ENCODE peak calls at places on chromosomes 1 and 21, in nine cellular contexts. X is ovary; G is stimulated activated CD4-positive, alpha-beta T cell treated with anti-CD3 and anti-CD28 coated beads, TNF-alpha, amount 100 ng/mL, for 24 hours; J is SK-MEL-5; N is NCI-H345; Z is tibial artery; L is stromal cell of bone marrow; W is NCI-H1694 treated with DMSO at 0.1 percent for 48 hours; U is ureter. P is an unnamed sample.

GRCh38 chr1:12601690-12602632 is 16.0 kb downstream of the DHRS3 start:
- DNase-seq in U (no peak), G (no peak), J (no peak), X (no peak), N (no peak), Z (no peak), L (peak; percentile 82), W (no peak), P (peak; percentile 6)

GRCh38 chr1:232542633-232543032 is 87.3 kb downstream of the SIPA1L2 start:
- DNase-seq in L (no peak), N (peak; percentile 31), G (no peak), X (no peak), J (peak; percentile 51), W (no peak), Z (no peak), U (no peak), P (no peak)

GRCh38 chr1:92356956-92357355 is 58.1 kb downstream of the RPAP2 start:
- DNase-seq in Z (no peak), W (no peak), X (no peak), U (no peak), N (no peak), J (no peak), L (peak; percentile 69), G (no peak), P (no peak)

GRCh38 chr1:50766688-50767087 is 193.4 kb downstream of the FAF1 start:
- DNase-seq in U (no peak), L (no peak), W (no peak), Z (no peak), G (no peak), N (no peak), X (no peak), J (no peak), P (no peak)

GRCh38 chr21:46269466-46269865 is 15.9 kb downstream of the MCM3AP start:
- DNase-seq in L (no peak), X (no peak), Z (no peak), G (no peak), W (no peak), J (no peak), N (no peak), U (no peak), P (no peak)

GRCh38 chr1:36735939-36736730 is 253.4 kb upstream of the CSF3R start:
- DNase-seq in X (no peak), U (no peak), L (no peak), W (no peak), J (no peak), Z (peak; percentile 12), G (no peak), N (no peak), P (no peak)

GRCh38 chr1:182301467-182302198 is 90.0 kb downstream of the GLUL start:
- DNase-seq in N (peak; percentile 54), G (no peak), W (peak; percentile 84), U (no peak), X (no peak), J (peak; percentile 98), Z (no peak), L (no peak), P (no peak)

GRCh38 chr1:169113613-169114119 is 7.2 kb downstream of the ATP1B1 start:
- DNase-seq in N (no peak), U (no peak), X (no peak), G (no peak), Z (no peak), W (no peak), L (no peak), J (no peak), P (no peak)

GRCh38 chr1:221611930-221612777 is 129.7 kb downstream of the DUSP10 start:
- DNase-seq in W (no peak), Z (peak; percentile 78), N (peak; percentile 2), U (peak; percentile 62), G (no peak), L (peak; percentile 87), J (peak; percentile 68), X (peak; percentile 71), P (no peak)

GRCh38 chr21:41487082-41487481 is 20.9 kb downstream of the TMPRSS2 start:
- DNase-seq in J (no peak), X (no peak), G (no peak), N (peak; percentile 13), W (no peak), U (no peak), L (no peak), Z (no peak), P (no peak)

GRCh38 chr1:110513511-110513910 is 5.5 kb downstream of the KCNA10 start:
- DNase-seq in J (no peak), G (no peak), X (no peak), L (no peak), Z (no peak), U (no peak), N (peak; percentile 12), W (peak; percentile 29), P (no peak)

GRCh38 chr1:33824971-33825370 is 38.9 kb upstream of the HMGB4 start:
- DNase-seq in Z (no peak), L (no peak), W (no peak), U (no peak), G (no peak), X (no peak), J (no peak), N (no peak), P (no peak)

GRCh38 chr1:7302873-7303272 is 468.2 kb upstream of the VAMP3 start:
- DNase-seq in N (peak; percentile 69), J (peak; percentile 12), L (no peak), Z (no peak), U (no peak), X (no peak), W (no peak), G (no peak), P (no peak)

GRCh38 chr21:45541221-45542039 is 810 bp downstream of the SLC19A1 start:
- DNase-seq in N (peak; percentile 61), L (no peak), X (peak; percentile 82), Z (peak; percentile 84), U (peak; percentile 82), G (peak; percentile 74), W (no peak), J (peak; percentile 24), P (peak; percentile 58)

GRCh38 chr1:78490861-78491310 is at the start of gene PTGFR:
- DNase-seq in L (peak; percentile 52), X (peak; percentile 51), G (no peak), U (no peak), N (peak; percentile 68), Z (peak; percentile 75), J (no peak), W (no peak), P (no peak)

GRCh38 chr1:187051618-187052232 is 223.0 kb downstream of the PLA2G4A start:
- DNase-seq in L (peak; percentile 28), W (peak; percentile 68), Z (no peak), X (no peak), J (peak; percentile 72), G (no peak), U (no peak), N (peak; percentile 64), P (no peak)

GRCh38 chr1:244964112-244964971 is 100.0 kb upstream of the HNRNPU start:
- DNase-seq in J (peak; percentile 10), X (no peak), U (no peak), G (no peak), Z (no peak), N (no peak), W (no peak), L (peak; percentile 68), P (peak; percentile 8)

P was measured in KG1.